ENCODE peak calls at places on chromosomes 7 and 10, in eight cellular contexts. One of them, this sample, is unnamed.
A peak's percentile ranks its signal among the peaks of the same experiment; 100 is the strongest.

GRCh38 chr10:22310928-22311327 is 5.3 kb upstream of the COMMD3 start:
- DNase-seq in MG63: no peak
- DNase-seq in right lobe of liver: no peak
- DNase-seq in NT2/D1: no peak
- DNase-seq in psoas muscle: no peak
- DNase-seq in breast epithelium: no peak
- DNase-seq in hepatocyte: no peak
- DNase-seq in kidney: no peak
- DNase-seq in this sample: no peak

GRCh38 chr10:126398924-126399323 is 10.6 kb upstream of the ADAM12 start:
- DNase-seq in psoas muscle: no peak
- DNase-seq in hepatocyte: no peak
- DNase-seq in MG63: no peak
- DNase-seq in breast epithelium: no peak
- DNase-seq in kidney: no peak
- DNase-seq in NT2/D1: no peak
- DNase-seq in right lobe of liver: no peak
- DNase-seq in this sample: no peak

GRCh38 chr7:1457949-1458675 is 1.2 kb downstream of the MICALL2 start:
- DNase-seq in NT2/D1: no peak
- DNase-seq in hepatocyte: no peak
- DNase-seq in right lobe of liver: no peak
- DNase-seq in MG63: peak; percentile 65
- DNase-seq in kidney: no peak
- DNase-seq in psoas muscle: no peak
- DNase-seq in breast epithelium: no peak
- DNase-seq in this sample: no peak

GRCh38 chr7:113371376-113372043 is 253.2 kb upstream of the SMIM30 start:
- DNase-seq in NT2/D1: no peak
- DNase-seq in breast epithelium: no peak
- DNase-seq in MG63: peak; percentile 81
- DNase-seq in hepatocyte: peak; percentile 4
- DNase-seq in psoas muscle: no peak
- DNase-seq in kidney: no peak
- DNase-seq in right lobe of liver: no peak
- DNase-seq in this sample: no peak

GRCh38 chr10:116146374-116146773 is 126.6 kb downstream of the GFRA1 start:
- DNase-seq in breast epithelium: no peak
- DNase-seq in hepatocyte: no peak
- DNase-seq in right lobe of liver: no peak
- DNase-seq in MG63: peak; percentile 54
- DNase-seq in NT2/D1: no peak
- DNase-seq in kidney: no peak
- DNase-seq in psoas muscle: no peak
- DNase-seq in this sample: no peak

GRCh38 chr7:55488221-55488620 is 84.1 kb downstream of the VOPP1 start:
- DNase-seq in MG63: no peak
- DNase-seq in NT2/D1: no peak
- DNase-seq in hepatocyte: no peak
- DNase-seq in psoas muscle: no peak
- DNase-seq in right lobe of liver: no peak
- DNase-seq in kidney: no peak
- DNase-seq in breast epithelium: no peak
- DNase-seq in this sample: peak; percentile 63

GRCh38 chr10:109899578-109900355 is 23.5 kb downstream of the XPNPEP1 start:
- DNase-seq in breast epithelium: peak; percentile 68
- DNase-seq in hepatocyte: no peak
- DNase-seq in NT2/D1: no peak
- DNase-seq in right lobe of liver: no peak
- DNase-seq in psoas muscle: no peak
- DNase-seq in kidney: no peak
- DNase-seq in MG63: peak; percentile 57
- DNase-seq in this sample: no peak

GRCh38 chr10:89250814-89251416 is 660 bp downstream of the LIPA start:
- DNase-seq in psoas muscle: no peak
- DNase-seq in hepatocyte: peak; percentile 17
- DNase-seq in MG63: no peak
- DNase-seq in kidney: no peak
- DNase-seq in right lobe of liver: no peak
- DNase-seq in NT2/D1: no peak
- DNase-seq in breast epithelium: no peak
- DNase-seq in this sample: no peak

GRCh38 chr7:75842836-75843446 is 29.3 kb upstream of the CCL24 start:
- DNase-seq in psoas muscle: no peak
- DNase-seq in MG63: peak; percentile 83
- DNase-seq in NT2/D1: no peak
- DNase-seq in kidney: no peak
- DNase-seq in breast epithelium: no peak
- DNase-seq in hepatocyte: peak; percentile 39
- DNase-seq in right lobe of liver: no peak
- DNase-seq in this sample: no peak

GRCh38 chr10:124370426-124370825 is 48.3 kb downstream of the OAT start:
- DNase-seq in right lobe of liver: no peak
- DNase-seq in breast epithelium: no peak
- DNase-seq in psoas muscle: no peak
- DNase-seq in hepatocyte: no peak
- DNase-seq in kidney: no peak
- DNase-seq in MG63: no peak
- DNase-seq in NT2/D1: no peak
- DNase-seq in this sample: no peak

GRCh38 chr7:129757991-129758390 is 146.5 kb downstream of the NRF1 start:
- DNase-seq in hepatocyte: no peak
- DNase-seq in NT2/D1: no peak
- DNase-seq in MG63: no peak
- DNase-seq in psoas muscle: no peak
- DNase-seq in kidney: no peak
- DNase-seq in right lobe of liver: no peak
- DNase-seq in breast epithelium: no peak
- DNase-seq in this sample: no peak

GRCh38 chr10:77889277-77889903 is 37.2 kb downstream of the DLG5 start:
- DNase-seq in right lobe of liver: no peak
- DNase-seq in MG63: no peak
- DNase-seq in hepatocyte: peak; percentile 76
- DNase-seq in breast epithelium: peak; percentile 92
- DNase-seq in psoas muscle: no peak
- DNase-seq in kidney: peak; percentile 84
- DNase-seq in NT2/D1: no peak
- DNase-seq in this sample: no peak

GRCh38 chr7:139771001-139771956 is 6.5 kb downstream of the HIPK2 start:
- DNase-seq in breast epithelium: no peak
- DNase-seq in NT2/D1: no peak
- DNase-seq in psoas muscle: no peak
- DNase-seq in kidney: no peak
- DNase-seq in MG63: peak; percentile 34
- DNase-seq in right lobe of liver: no peak
- DNase-seq in hepatocyte: no peak
- DNase-seq in this sample: no peak

GRCh38 chr7:135169141-135169935 is 1.2 kb downstream of the CYREN start:
- DNase-seq in breast epithelium: no peak
- DNase-seq in right lobe of liver: peak; percentile 78
- DNase-seq in NT2/D1: no peak
- DNase-seq in psoas muscle: peak; percentile 48
- DNase-seq in kidney: no peak
- DNase-seq in hepatocyte: peak; percentile 39
- DNase-seq in MG63: peak; percentile 24
- DNase-seq in this sample: peak; percentile 88

GRCh38 chr7:135801045-135801693 is 52.6 kb upstream of the FAM180A start:
- DNase-seq in MG63: no peak
- DNase-seq in psoas muscle: no peak
- DNase-seq in hepatocyte: peak; percentile 83
- DNase-seq in NT2/D1: peak; percentile 51
- DNase-seq in breast epithelium: no peak
- DNase-seq in right lobe of liver: no peak
- DNase-seq in kidney: no peak
- DNase-seq in this sample: no peak

GRCh38 chr7:98300595-98301372 is 19.3 kb downstream of the BRI3 start:
- DNase-seq in psoas muscle: no peak
- DNase-seq in kidney: peak; percentile 53
- DNase-seq in NT2/D1: no peak
- DNase-seq in right lobe of liver: peak; percentile 95
- DNase-seq in hepatocyte: no peak
- DNase-seq in MG63: no peak
- DNase-seq in breast epithelium: no peak
- DNase-seq in this sample: no peak

GRCh38 chr7:98301693-98302470 is 20.4 kb downstream of the BRI3 start:
- DNase-seq in breast epithelium: no peak
- DNase-seq in MG63: no peak
- DNase-seq in kidney: peak; percentile 48
- DNase-seq in hepatocyte: no peak
- DNase-seq in psoas muscle: no peak
- DNase-seq in right lobe of liver: peak; percentile 81
- DNase-seq in NT2/D1: no peak
- DNase-seq in this sample: no peak

GRCh38 chr7:98305951-98306535 is 24.6 kb downstream of the BRI3 start:
- DNase-seq in kidney: no peak
- DNase-seq in hepatocyte: no peak
- DNase-seq in breast epithelium: no peak
- DNase-seq in right lobe of liver: peak; percentile 31
- DNase-seq in NT2/D1: no peak
- DNase-seq in MG63: no peak
- DNase-seq in psoas muscle: no peak
- DNase-seq in this sample: peak; percentile 54

GRCh38 chr7:98303176-98303865 is 21.8 kb downstream of the BRI3 start:
- DNase-seq in right lobe of liver: no peak
- DNase-seq in breast epithelium: no peak
- DNase-seq in MG63: no peak
- DNase-seq in NT2/D1: no peak
- DNase-seq in kidney: peak; percentile 48
- DNase-seq in hepatocyte: no peak
- DNase-seq in psoas muscle: no peak
- DNase-seq in this sample: no peak

DNA sequence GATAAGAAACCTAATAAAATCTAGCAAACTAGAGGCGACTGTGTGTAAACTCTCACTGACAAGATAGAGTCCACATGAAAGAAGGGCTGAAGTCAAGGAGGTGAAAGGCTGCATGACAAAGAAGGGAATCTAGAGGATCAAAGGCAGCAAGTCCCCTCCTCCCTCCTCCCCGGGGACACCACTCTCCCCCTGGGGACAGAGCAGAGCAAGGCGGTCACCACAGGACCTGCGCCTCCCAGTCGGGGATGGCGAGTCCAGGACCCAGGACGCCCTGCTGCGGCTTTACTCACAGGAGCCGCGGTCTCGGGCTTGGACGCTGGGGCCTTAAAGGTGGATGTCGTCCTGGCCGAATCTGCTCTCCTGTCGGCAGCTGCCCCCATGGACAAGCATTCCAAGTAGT is 22.4 kb downstream of the BRI3 start:
- DNase-seq in psoas muscle: no peak
- DNase-seq in MG63: no peak
- DNase-seq in breast epithelium: no peak
- DNase-seq in kidney: peak; percentile 73
- DNase-seq in NT2/D1: no peak
- DNase-seq in hepatocyte: no peak
- DNase-seq in right lobe of liver: no peak
- DNase-seq in this sample: no peak
- H3K36me3 ChIP-seq in psoas muscle: peaks cover 41% of the 10 kb centered on the region
- H3K36me3 ChIP-seq in MG63: no peaks in the 10 kb centered on the region
- H3K36me3 ChIP-seq in breast epithelium: peaks cover 3% of the 10 kb centered on the region
- H3K36me3 ChIP-seq in kidney: peaks cover 12% of the 10 kb centered on the region
- H3K36me3 ChIP-seq in NT2/D1: peaks cover 58% of the 10 kb centered on the region
- H3K36me3 ChIP-seq in hepatocyte: no peaks in the 10 kb centered on the region
- H3K36me3 ChIP-seq in right lobe of liver: peaks cover 9% of the 10 kb centered on the region
- H3K36me3 ChIP-seq in this sample: peaks cover 69% of the 10 kb centered on the region

GRCh38 chr7:47318395-47319182 is 263.3 kb downstream of the TNS3 start:
- DNase-seq in NT2/D1: no peak
- DNase-seq in kidney: no peak
- DNase-seq in MG63: no peak
- DNase-seq in breast epithelium: peak; percentile 9
- DNase-seq in psoas muscle: no peak
- DNase-seq in right lobe of liver: no peak
- DNase-seq in hepatocyte: no peak
- DNase-seq in this sample: no peak
- H3K36me3 ChIP-seq in NT2/D1: peaks cover 43% of the 10 kb centered on the region
- H3K36me3 ChIP-seq in kidney: peaks cover 24% of the 10 kb centered on the region
- H3K36me3 ChIP-seq in MG63: peaks cover 23% of the 10 kb centered on the region
- H3K36me3 ChIP-seq in breast epithelium: no peaks in the 10 kb centered on the region
- H3K36me3 ChIP-seq in psoas muscle: no peaks in the 10 kb centered on the region
- H3K36me3 ChIP-seq in right lobe of liver: no peaks in the 10 kb centered on the region
- H3K36me3 ChIP-seq in hepatocyte: no peaks in the 10 kb centered on the region
- H3K36me3 ChIP-seq in this sample: peaks cover 75% of the 10 kb centered on the region

GRCh38 chr7:36295090-36295489 is 94.6 kb upstream of the ANLN start:
- DNase-seq in hepatocyte: no peak
- DNase-seq in psoas muscle: no peak
- DNase-seq in right lobe of liver: no peak
- DNase-seq in breast epithelium: no peak
- DNase-seq in kidney: no peak
- DNase-seq in NT2/D1: no peak
- DNase-seq in MG63: no peak
- DNase-seq in this sample: no peak

GRCh38 chr7:36297364-36298009 is 92.2 kb upstream of the ANLN start:
- DNase-seq in psoas muscle: no peak
- DNase-seq in NT2/D1: no peak
- DNase-seq in hepatocyte: no peak
- DNase-seq in MG63: no peak
- DNase-seq in kidney: peak; percentile 13
- DNase-seq in breast epithelium: no peak
- DNase-seq in right lobe of liver: no peak
- DNase-seq in this sample: no peak

GRCh38 chr7:36299223-36299760 is 90.4 kb upstream of the ANLN start:
- DNase-seq in MG63: no peak
- DNase-seq in psoas muscle: no peak
- DNase-seq in hepatocyte: no peak
- DNase-seq in breast epithelium: no peak
- DNase-seq in NT2/D1: no peak
- DNase-seq in kidney: peak; percentile 71
- DNase-seq in right lobe of liver: no peak
- DNase-seq in this sample: no peak

GRCh38 chr7:36298145-36298544 is 91.5 kb upstream of the ANLN start:
- DNase-seq in right lobe of liver: no peak
- DNase-seq in NT2/D1: no peak
- DNase-seq in breast epithelium: no peak
- DNase-seq in hepatocyte: no peak
- DNase-seq in psoas muscle: no peak
- DNase-seq in kidney: peak; percentile 21
- DNase-seq in MG63: no peak
- DNase-seq in this sample: no peak

DNA sequence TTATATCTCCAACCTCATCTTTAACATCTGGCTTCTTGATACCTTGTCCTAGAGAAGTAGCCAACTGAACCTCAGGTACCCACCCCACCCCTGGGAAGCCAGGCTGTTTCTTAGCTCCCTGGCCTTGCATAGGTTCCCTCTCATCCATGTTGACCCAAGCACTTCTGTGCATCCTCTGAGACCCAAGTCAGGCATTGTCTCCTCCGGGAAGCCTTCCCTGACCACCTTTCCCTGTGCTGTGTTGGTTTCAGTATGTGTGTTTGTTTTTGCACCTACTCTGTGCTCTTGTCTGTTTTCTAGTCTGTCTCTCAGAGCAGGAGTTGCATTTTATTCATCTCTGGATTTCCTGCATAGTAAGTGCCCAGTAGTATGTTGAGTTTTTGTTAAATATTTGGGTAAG is 93.4 kb upstream of the ANLN start:
- DNase-seq in hepatocyte: no peak
- DNase-seq in right lobe of liver: no peak
- DNase-seq in kidney: peak; percentile 12
- DNase-seq in MG63: no peak
- DNase-seq in breast epithelium: no peak
- DNase-seq in psoas muscle: no peak
- DNase-seq in NT2/D1: no peak
- DNase-seq in this sample: no peak
- H3K36me3 ChIP-seq in hepatocyte: no peaks in the 10 kb centered on the region
- H3K36me3 ChIP-seq in right lobe of liver: no peaks in the 10 kb centered on the region
- H3K36me3 ChIP-seq in kidney: no peaks in the 10 kb centered on the region
- H3K36me3 ChIP-seq in MG63: no peaks in the 10 kb centered on the region
- H3K36me3 ChIP-seq in breast epithelium: no peaks in the 10 kb centered on the region
- H3K36me3 ChIP-seq in psoas muscle: peaks cover 28% of the 10 kb centered on the region
- H3K36me3 ChIP-seq in NT2/D1: peaks cover 14% of the 10 kb centered on the region
- H3K36me3 ChIP-seq in this sample: peaks cover 5% of the 10 kb centered on the region

GRCh38 chr7:97857544-97857943 is 14.7 kb downstream of the ASNS start:
- DNase-seq in NT2/D1: no peak
- DNase-seq in hepatocyte: no peak
- DNase-seq in kidney: no peak
- DNase-seq in breast epithelium: no peak
- DNase-seq in MG63: no peak
- DNase-seq in psoas muscle: no peak
- DNase-seq in right lobe of liver: no peak
- DNase-seq in this sample: no peak
- H3K36me3 ChIP-seq in NT2/D1: peaks cover 30% of the 10 kb centered on the region
- H3K36me3 ChIP-seq in hepatocyte: peaks cover 8% of the 10 kb centered on the region
- H3K36me3 ChIP-seq in kidney: no peaks in the 10 kb centered on the region
- H3K36me3 ChIP-seq in breast epithelium: no peaks in the 10 kb centered on the region
- H3K36me3 ChIP-seq in MG63: peaks cover 11% of the 10 kb centered on the region
- H3K36me3 ChIP-seq in psoas muscle: peaks cover 22% of the 10 kb centered on the region
- H3K36me3 ChIP-seq in right lobe of liver: no peaks in the 10 kb centered on the region
- H3K36me3 ChIP-seq in this sample: peaks cover 63% of the 10 kb centered on the region

This sample was measured in spleen.